ENCODE peak calls at places on chromosomes 13 and 19, in six cellular contexts. F, P, R, D, B and K are unnamed samples.

GRCh38 chr13:36154567-36155231 is 23.5 kb upstream of the DCLK1 start:
- DNase-seq in D (peak; percentile 23), F (peak; percentile 77), B (no peak), P (peak; percentile 14), R (peak; percentile 70), K (no peak)

GRCh38 chr19:10412257-10412977 is 7.9 kb upstream of the PDE4A start:
- DNase-seq in F (no peak), D (no peak), P (no peak), R (no peak), B (no peak), K (no peak)

GRCh38 chr19:41261474-41262190 is 2.5 kb upstream of the HNRNPUL1 start:
- DNase-seq in F (no peak), P (no peak), B (no peak), D (no peak), R (no peak), K (no peak)

GRCh38 chr13:78100481-78100880 is 181.8 kb upstream of the EDNRB start:
- DNase-seq in P (no peak), B (no peak), R (no peak), D (no peak), F (no peak), K (no peak)

GRCh38 chr13:47188802-47189201 is 291.9 kb upstream of the HTR2A start:
- DNase-seq in F (no peak), P (no peak), R (no peak), B (no peak), D (no peak), K (no peak)

GRCh38 chr19:4633140-4633967 is 6.0 kb upstream of the TNFAIP8L1 start:
- DNase-seq in B (peak; percentile 65), R (peak; percentile 70), P (peak; percentile 56), F (peak; percentile 82), D (peak; percentile 50), K (peak; percentile 57)

GRCh38 chr13:35672611-35673010 is 196.1 kb upstream of the MAB21L1 start:
- DNase-seq in P (no peak), D (no peak), R (no peak), B (no peak), F (no peak), K (no peak)

GRCh38 chr13:104253063-104253680 is 1187.0 kb upstream of the SLC10A2 start:
- DNase-seq in B (no peak), R (no peak), D (no peak), F (peak; percentile 1), P (no peak), K (no peak)

GRCh38 chr13:23544668-23545067 is 25.5 kb upstream of the TNFRSF19 start:
- DNase-seq in R (no peak), D (no peak), B (no peak), F (no peak), P (no peak), K (no peak)

GRCh38 chr13:52454459-52454824 is 836 bp upstream of the CKAP2 start:
- DNase-seq in D (no peak), B (no peak), P (no peak), R (peak; percentile 10), F (no peak), K (no peak)

GRCh38 chr13:48770372-48770771 is 116.6 kb downstream of the CYSLTR2 start:
- DNase-seq in P (no peak), R (no peak), B (no peak), F (no peak), D (no peak), K (no peak)

GRCh38 chr13:90254437-90254836 is 1093.0 kb upstream of the MIR17HG start:
- DNase-seq in R (no peak), D (no peak), P (no peak), F (no peak), B (no peak), K (no peak)

GRCh38 chr19:36547001-36547732 is 19.1 kb upstream of the ZNF260 start:
- DNase-seq in R (no peak), F (no peak), P (no peak), B (no peak), D (no peak), K (no peak)

GRCh38 chr19:2168619-2169424 is 5.1 kb downstream of the DOT1L start:
- DNase-seq in R (peak; percentile 88), D (peak; percentile 99), P (peak; percentile 100), F (peak; percentile 98), B (peak; percentile 98), K (peak; percentile 93)

GRCh38 chr13:40600145-40600751 is 66.2 kb downstream of the FOXO1 start:
- DNase-seq in R (no peak), D (no peak), B (no peak), F (no peak), P (no peak), K (no peak)

GRCh38 chr19:32407004-32407992 is 1.7 kb downstream of the DPY19L3 start:
- DNase-seq in F (peak; percentile 12), R (no peak), B (no peak), D (peak; percentile 37), P (no peak), K (no peak)

GRCh38 chr19:56823417-56823816 is 17.1 kb downstream of the PEG3 start:
- DNase-seq in F (no peak), D (no peak), B (no peak), R (no peak), P (no peak), K (no peak)

GRCh38 chr19:37654118-37654517 is 1.1 kb downstream of the ZFP30 start:
- DNase-seq in B (no peak), R (no peak), F (no peak), P (no peak), D (no peak), K (no peak)

GRCh38 chr13:94859812-94860210 is 147.5 kb upstream of the SOX21 start:
- DNase-seq in B (no peak), F (no peak), R (no peak), P (no peak), D (no peak), K (no peak)

GRCh38 chr19:36686365-36687213 is 823 bp upstream of the ZNF567 start:
- DNase-seq in B (no peak), R (peak; percentile 10), P (peak; percentile 32), F (peak; percentile 5), D (no peak), K (no peak)

GRCh38 chr19:10655457-10656312 is 1.5 kb downstream of the ILF3 start:
- DNase-seq in D (no peak), P (no peak), F (peak; percentile 41), B (no peak), R (peak; percentile 28), K (no peak)

GRCh38 chr13:113645329-113645728 is 12.7 kb downstream of the ATP4B start:
- DNase-seq in P (no peak), F (no peak), D (no peak), B (no peak), R (no peak), K (no peak)

GRCh38 chr13:113646376-113646775 is 11.6 kb downstream of the ATP4B start:
- DNase-seq in P (no peak), R (no peak), D (no peak), F (no peak), B (no peak), K (no peak)

GRCh38 chr13:113643593-113643992 is 14.4 kb downstream of the ATP4B start:
- DNase-seq in R (no peak), D (no peak), P (no peak), B (no peak), F (no peak), K (no peak)

GRCh38 chr13:113646921-113647340 is 11.1 kb downstream of the ATP4B start:
- DNase-seq in F (no peak), P (no peak), D (no peak), B (no peak), R (no peak), K (no peak)

DNA sequence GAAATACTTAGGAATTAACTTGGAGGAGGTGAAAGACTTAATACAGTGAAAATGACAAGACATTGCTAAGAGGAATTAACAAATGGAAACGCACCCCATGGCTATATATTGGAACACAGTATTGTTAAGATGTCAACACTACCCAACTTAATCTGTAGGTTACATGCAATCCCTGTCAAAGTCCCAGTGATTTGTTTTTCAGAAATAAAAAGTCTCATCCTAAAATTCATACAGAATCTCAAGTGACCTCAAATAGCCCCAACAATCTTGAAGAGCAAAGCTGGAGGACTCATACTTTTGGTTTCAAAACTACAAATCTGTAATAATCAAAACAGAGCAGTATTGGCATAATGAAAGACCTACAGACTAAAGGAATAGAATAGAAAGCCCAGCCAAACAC is 13.2 kb downstream of the ATP4B start:
- DNase-seq in F (no peak), B (no peak), R (no peak), P (no peak), D (no peak), K (no peak)
- H3K4me3 ChIP-seq in F (no peak overlapping the region), B (no peak overlapping the region), R (no peak overlapping the region), P (no peak overlapping the region), D (no peak overlapping the region), K (no peak overlapping the region)

DNA sequence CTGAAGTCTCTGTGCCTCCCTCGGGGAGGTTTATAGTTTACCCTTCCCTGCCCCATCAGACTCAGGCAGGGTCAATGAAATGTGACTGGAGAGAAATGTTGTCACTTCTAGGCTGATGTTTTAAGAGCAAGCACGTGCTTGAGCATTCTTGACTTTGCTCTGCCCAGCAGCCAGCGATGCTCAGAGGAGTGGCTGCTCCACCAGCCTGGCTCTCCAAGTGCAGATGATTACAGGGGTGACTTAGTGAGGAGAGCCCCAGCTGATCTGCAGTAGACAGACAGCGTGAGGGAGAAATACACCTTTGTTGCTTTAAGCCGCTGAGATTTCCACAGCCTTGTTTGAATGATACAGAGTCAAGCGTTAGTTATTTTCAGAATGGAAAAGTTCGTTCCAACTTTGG is 143.7 kb downstream of the OXGR1 start:
- DNase-seq in B (no peak), P (no peak), D (no peak), F (no peak), R (no peak), K (no peak)
- H3K27ac ChIP-seq in B (no peak overlapping the region), P (no peak overlapping the region), D (no peak overlapping the region), F (no peak overlapping the region), R (no peak overlapping the region), K (no peak overlapping the region)

DNA sequence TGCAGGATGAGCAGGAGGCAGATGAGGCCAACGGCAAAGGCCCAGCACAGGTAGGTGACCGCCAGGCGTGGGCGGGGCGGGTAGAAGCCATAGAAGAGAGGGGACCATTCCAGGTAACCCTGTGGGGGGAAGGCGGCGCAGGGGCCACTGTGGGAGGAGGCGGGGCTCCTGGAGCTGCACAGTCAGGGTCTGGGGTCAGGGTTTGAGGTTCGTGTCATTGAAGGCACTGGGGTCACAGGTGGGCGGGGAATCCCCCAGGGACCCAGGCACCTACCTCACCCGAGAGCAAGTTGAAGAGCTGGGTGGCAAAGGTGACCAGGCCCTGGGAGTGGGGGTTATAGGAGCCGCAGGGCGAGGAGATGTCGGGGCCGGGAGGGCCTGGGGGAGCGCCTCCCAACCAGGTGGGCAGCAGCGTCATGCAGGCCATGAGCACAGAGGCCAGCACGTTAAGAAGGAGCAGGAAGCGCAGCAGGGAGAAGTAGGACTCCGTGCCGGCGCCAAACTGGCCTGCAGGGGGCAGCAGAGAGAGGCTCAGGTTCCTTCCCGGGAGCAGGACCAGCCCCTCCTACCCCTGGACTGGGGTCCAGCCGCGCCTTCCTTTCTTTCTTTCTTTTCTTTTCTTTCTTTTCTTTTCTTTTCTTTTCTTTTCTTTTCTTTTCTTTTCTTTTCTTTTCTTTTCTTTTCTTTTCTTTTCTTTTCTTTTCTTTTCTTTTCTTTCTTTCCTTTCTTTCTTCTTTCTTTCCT is 4.6 kb downstream of the TMC4 start:
- DNase-seq in F (peak; percentile 85), D (peak; percentile 91), P (peak; percentile 81), B (peak; percentile 69), R (peak; percentile 93), K (no peak)
- TF ChIP-seq CTCF in F (peak; percentile 93), D (peak; percentile 86), P (peak; percentile 87), B (peak; percentile 66), R (peak; percentile 84), K (peak; percentile 89)

DNA sequence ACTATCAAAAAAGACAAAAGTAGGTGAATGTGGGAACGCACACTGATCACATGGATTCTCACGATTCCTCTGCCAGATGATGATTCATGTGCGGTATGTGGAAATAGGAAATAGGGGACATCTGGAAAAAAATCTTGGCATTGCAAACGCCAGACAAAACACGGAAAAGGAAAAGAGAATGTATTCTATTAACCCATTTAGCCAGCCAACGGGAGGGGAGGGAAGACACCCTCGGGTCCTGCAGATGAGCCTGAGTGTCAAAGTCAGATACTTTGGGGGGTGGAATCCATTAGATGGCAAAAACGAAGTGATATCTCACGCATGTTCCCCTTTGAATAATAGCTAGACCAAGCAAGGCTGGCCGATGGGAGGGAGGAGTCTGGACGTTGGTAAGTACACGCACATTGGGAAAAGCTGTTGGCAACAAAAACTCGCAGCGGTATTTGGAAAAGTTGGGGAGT is 73.7 kb downstream of the COL4A1 start:
- DNase-seq in D (peak; percentile 63), R (no peak), P (peak; percentile 69), F (peak; percentile 87), B (no peak), K (peak; percentile 67)
- H3K4me3 ChIP-seq in D (peak overlapping the region; percentile 38), R (no peak overlapping the region), P (peak overlapping the region; percentile 33), F (no peak overlapping the region), B (no peak overlapping the region), K (peak overlapping the region; percentile 41)